ENCODE peak calls at places on chromosome 12, in four cellular contexts. I is heart left ventricle, Y is ovary, C is esophagus muscularis mucosa. V is an unnamed sample. For H3K36me3, the result is how much of the 10 kb centered on the place peaks cover.

GRCh38 chr12:94889512-94890210 is 113.8 kb downstream of the NDUFA12 start:
- DNase-seq in I (no peak), Y (no peak), C (no peak), V (no peak)

GRCh38 chr12:108856170-108856427 is 1.3 kb downstream of the SSH1 start:
- DNase-seq in I (no peak), Y (no peak), C (no peak), V (no peak)

GRCh38 chr12:65593206-65593833 is 231.0 kb upstream of the HMGA2 start:
- DNase-seq in I (no peak), Y (no peak), C (no peak), V (no peak)

GRCh38 chr12:132827763-132828703 is 636 bp downstream of the GOLGA3 start:
- DNase-seq in I (no peak), Y (peak), C (no peak), V (peak)

GRCh38 chr12:124588018-124588634 is 20.7 kb upstream of the NCOR2 start:
- DNase-seq in I (no peak), Y (no peak), C (no peak), V (no peak)

GRCh38 chr12:39505025-39505424 is 62.1 kb upstream of the KIF21A start:
- DNase-seq in I (no peak), Y (no peak), C (no peak), V (no peak)

GRCh38 chr12:21627924-21628323 is 23.3 kb upstream of the GYS2 start:
- DNase-seq in I (peak), Y (no peak), C (no peak), V (no peak)

GRCh38 chr12:76033116-76034001 is 1.8 kb upstream of the PHLDA1 start:
- DNase-seq in I (no peak), Y (no peak), C (no peak), V (no peak)

GRCh38 chr12:104494137-104494815 is 37.5 kb downstream of the CHST11 start:
- DNase-seq in I (peak), Y (peak), C (no peak), V (no peak)

GRCh38 chr12:73629171-73629570 is 908.5 kb upstream of the ATXN7L3B start:
- DNase-seq in I (no peak), Y (no peak), C (no peak), V (no peak)

GRCh38 chr12:569803-570236 is 93.4 kb downstream of the NINJ2 start:
- DNase-seq in I (peak), Y (peak), C (peak), V (peak)

GRCh38 chr12:12019881-12020280 is 50.9 kb upstream of the BCL2L14 start:
- DNase-seq in I (no peak), Y (no peak), C (peak), V (no peak)

GRCh38 chr12:116426391-116427136 is 132.6 kb upstream of the MAP1LC3B2 start:
- DNase-seq in I (peak), Y (peak), C (peak), V (peak)

GRCh38 chr12:51926064-51926632 is 18.8 kb downstream of the ACVRL1 start:
- DNase-seq in I (peak), Y (no peak), C (no peak), V (no peak)

GRCh38 chr12:27975222-27976136 is 2.9 kb upstream of the PTHLH start:
- DNase-seq in I (peak), Y (no peak), C (no peak), V (no peak)

GRCh38 chr12:125888921-125889320 is 823.7 kb downstream of the AACS start:
- DNase-seq in I (no peak), Y (no peak), C (no peak), V (no peak)

GRCh38 chr12:63779498-63780481 is at the start of gene RXYLT1:
- DNase-seq in I (peak), Y (peak), C (peak), V (peak)

GRCh38 chr12:27970391-27970980 is 2.0 kb downstream of the PTHLH start:
- DNase-seq in I (peak), Y (peak), C (no peak), V (no peak)

GRCh38 chr12:74539261-74539660 is 1.6 kb downstream of the ATXN7L3B start:
- DNase-seq in I (no peak), Y (no peak), C (no peak), V (no peak)

GRCh38 chr12:69601962-69602685 is 8.6 kb downstream of the LRRC10 start:
- DNase-seq in I (no peak), Y (no peak), C (no peak), V (no peak)
- H3K36me3 ChIP-seq in I (half or more), Y (under half), C (half or more), V (under half)

GRCh38 chr12:120211243-120211903 is 10.5 kb upstream of the RPLP0 start:
- DNase-seq in I (no peak), Y (no peak), C (no peak), V (no peak)
- TF ChIP-seq POLR2A in I (no peak), Y (no peak), C (no peak), V (no peak)

DNA sequence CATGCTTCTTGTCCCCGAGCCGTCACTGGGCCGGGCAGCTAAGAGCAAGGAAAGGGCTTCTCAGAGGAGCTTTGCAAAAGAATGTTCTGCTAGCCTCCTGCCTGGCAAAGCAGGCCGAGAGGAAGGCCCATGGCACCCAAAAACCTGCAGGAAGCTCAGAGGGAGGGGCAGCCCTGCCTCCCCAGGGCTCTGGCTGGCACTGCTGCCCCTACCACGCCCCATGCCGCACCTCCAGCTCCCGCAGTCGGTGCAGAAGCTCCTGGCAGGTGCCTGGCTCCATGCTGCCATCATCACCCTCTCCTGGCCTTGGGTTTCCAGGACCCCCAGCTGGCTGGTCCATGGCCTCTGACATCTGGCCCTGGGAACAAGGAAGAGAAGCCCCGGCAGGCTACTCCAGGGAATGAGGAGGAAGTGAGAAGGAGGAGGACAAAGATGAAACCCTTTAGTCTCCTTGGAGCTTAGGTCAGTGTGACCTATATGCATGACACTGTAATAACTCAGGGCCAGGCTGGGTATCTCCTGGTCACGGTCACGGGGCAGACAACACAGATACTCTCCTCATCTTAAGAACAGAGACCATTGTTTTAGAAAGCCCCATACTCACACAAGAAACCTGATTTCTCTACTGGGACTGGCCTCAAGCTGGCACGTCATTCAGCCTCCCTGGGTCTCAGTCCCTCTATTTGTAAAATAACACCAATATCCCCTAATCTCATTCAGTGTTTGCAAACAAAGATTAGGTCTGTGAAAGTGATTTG is 24.3 kb downstream of the NCKAP5L start:
- DNase-seq in I (no peak), Y (peak), C (no peak), V (no peak)
- H3K36me3 ChIP-seq in I (half or more), Y (under half), C (half or more), V (under half)

GRCh38 chr12:7498832-7499231 is 4.7 kb downstream of the CD163 start:
- DNase-seq in I (no peak), Y (no peak), C (no peak), V (no peak)
- TF ChIP-seq POLR2A in I (no peak), Y (no peak), C (no peak), V (no peak)

GRCh38 chr12:3684449-3685051 is 68.4 kb downstream of the CRACR2A start:
- DNase-seq in I (peak), Y (peak), C (peak), V (no peak)

GRCh38 chr12:3683670-3684069 is 69.2 kb downstream of the CRACR2A start:
- DNase-seq in I (no peak), Y (no peak), C (peak), V (no peak)

GRCh38 chr12:3680919-3681594 is 71.9 kb downstream of the CRACR2A start:
- DNase-seq in I (peak), Y (peak), C (peak), V (no peak)

GRCh38 chr12:3679831-3680230 is 73.1 kb downstream of the CRACR2A start:
- DNase-seq in I (no peak), Y (no peak), C (peak), V (no peak)

GRCh38 chr12:3681595-3681921 is 71.4 kb downstream of the CRACR2A start:
- DNase-seq in I (no peak), Y (no peak), C (no peak), V (no peak)
- H3K36me3 ChIP-seq in I (under half), Y (under half), C (under half), V (under half)

GRCh38 chr12:4958697-4959375 is 49.1 kb downstream of the KCNA1 start:
- DNase-seq in I (no peak), Y (no peak), C (no peak), V (no peak)
- TF ChIP-seq POLR2A in I (no peak), Y (no peak), C (no peak), V (no peak)

DNA sequence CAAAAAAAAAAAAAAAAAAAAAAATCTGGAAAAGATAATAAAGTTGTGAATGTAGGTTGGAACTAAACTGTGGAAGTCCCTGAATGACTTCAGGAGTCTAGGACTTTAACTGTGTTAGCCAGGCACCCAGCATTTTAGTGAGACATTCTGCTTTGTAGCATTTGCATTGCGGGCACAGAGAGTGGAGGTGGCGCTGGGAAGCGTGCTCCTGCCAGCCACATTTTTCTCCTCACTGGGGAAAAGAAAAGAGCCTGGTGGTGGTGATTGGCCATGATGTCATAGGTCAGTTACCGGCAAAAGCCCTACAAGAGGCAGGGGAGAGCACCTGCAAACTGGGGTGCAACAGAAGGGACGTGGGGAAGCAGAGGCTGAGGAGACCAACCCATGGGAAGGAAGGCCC is 9.7 kb upstream of the GAPDH start:
- DNase-seq in I (no peak), Y (no peak), C (no peak), V (no peak)
- H3K36me3 ChIP-seq in I (half or more), Y (under half), C (half or more), V (under half)

GRCh38 chr12:89349814-89350213 is 2.5 kb downstream of the DUSP6 start:
- DNase-seq in I (peak), Y (no peak), C (no peak), V (no peak)

GRCh38 chr12:89347325-89347829 is 4.9 kb downstream of the DUSP6 start:
- DNase-seq in I (no peak), Y (no peak), C (no peak), V (no peak)

GRCh38 chr12:89350260-89350659 is 2.0 kb downstream of the DUSP6 start:
- DNase-seq in I (no peak), Y (no peak), C (no peak), V (no peak)

GRCh38 chr12:89350661-89351488 is 1.4 kb downstream of the DUSP6 start:
- DNase-seq in I (no peak), Y (no peak), C (no peak), V (peak)

DNA sequence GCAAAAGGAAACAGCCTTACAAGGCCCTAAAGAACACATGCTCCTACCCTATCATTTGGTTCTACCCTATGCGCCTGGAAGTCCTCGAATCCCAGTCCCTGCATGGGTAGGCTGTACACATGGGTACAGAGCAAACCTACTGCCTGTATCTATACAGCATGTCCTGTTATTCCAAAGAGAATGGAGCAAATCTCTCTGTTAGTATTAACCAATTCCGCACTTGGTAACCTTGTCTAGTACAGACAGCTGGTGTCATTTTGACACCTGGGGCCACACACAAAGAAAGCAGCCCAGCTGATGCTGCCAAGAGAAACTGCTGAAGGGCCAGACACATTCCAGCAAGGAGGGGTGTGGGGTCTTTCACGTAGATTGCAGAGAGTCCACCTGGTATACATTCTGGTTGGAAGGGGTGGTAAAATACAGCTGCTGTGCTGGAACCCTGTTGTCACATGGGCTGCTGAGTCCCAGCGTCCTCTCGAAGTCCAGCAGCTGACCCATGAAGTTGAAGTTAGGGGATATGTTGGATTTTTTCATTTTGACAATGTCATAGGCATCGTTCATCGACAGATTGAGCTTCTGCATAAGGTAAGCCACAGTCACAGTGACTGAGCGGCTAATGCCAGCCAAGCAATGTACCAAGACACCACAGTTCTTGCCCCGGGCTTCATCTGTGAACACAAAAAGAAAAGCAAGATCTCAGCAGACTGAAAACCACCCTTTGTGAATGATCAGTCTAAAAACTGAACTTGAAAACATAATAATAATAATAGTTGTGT is 3.2 kb downstream of the DUSP6 start:
- DNase-seq in I (no peak), Y (no peak), C (no peak), V (no peak)
- TF ChIP-seq POLR2A in I (no peak), Y (no peak), C (no peak), V (no peak)

DNA sequence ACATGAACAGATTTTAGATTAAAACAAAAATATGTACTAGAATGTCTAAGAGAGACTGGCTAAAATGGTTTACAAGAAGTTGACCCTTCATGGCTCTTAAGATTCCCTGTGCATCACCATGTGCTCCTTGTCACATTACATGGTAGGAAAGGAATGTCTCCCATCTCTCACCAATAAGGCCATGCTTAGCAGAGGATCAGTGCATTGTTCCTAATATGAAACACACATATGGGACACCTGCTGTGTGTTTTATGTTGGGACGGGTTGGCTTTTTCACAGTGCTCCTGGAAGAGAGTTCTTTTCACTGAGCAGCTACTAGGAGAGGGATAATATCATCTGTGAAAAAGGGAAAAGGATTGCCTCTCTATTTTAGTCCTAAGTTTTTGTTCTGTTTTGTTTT is 9.6 kb downstream of the PFKM start:
- DNase-seq in I (no peak), Y (no peak), C (no peak), V (no peak)
- H3K36me3 ChIP-seq in I (half or more), Y (under half), C (half or more), V (under half)

DNA sequence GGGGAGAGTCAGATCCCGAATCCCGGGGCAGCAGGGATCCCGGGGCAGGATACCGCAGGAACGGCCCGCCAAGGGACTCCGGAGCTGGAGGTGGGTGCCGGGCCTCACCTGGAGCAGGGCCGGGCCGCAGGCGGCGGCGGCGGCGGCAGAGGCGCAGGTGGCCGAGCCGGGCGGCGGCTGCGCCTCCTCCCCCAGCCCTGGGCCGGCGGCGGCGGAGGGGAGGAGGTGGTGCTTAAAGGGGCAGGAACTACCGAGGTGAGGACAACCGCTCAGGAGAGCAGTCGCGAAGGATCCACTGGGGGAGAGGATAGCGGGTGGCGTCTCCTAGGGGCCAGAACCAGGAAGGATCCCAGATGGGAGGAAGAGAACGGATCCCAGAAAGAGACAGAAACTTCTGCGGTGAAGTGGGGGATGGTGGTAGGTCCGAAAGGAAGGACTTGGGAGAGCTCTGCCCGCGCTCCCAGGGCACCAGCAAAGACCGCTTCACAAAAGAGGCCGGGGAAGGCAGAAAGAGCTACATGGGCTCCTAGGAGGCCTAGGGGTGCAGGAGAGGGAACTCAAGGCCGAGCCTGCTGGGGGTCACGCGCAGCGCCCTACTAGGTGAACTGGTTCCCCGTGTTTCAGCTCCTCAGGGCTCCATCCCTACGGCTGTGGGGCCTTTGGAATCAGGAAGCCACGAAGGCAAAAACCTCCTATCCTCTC is 4.9 kb upstream of the BAZ2A start:
- DNase-seq in I (peak), Y (peak), C (peak), V (peak)
- TF ChIP-seq POLR2A in I (peak), Y (no peak), C (no peak), V (peak)